ENCODE peak calls at places on chromosomes 16 and 17, in nine cellular contexts. E is Peyer's patch, I is vagina, H is fibroblast of mammary gland, G is brain microvascular endothelial cell, Y is stomach, J is transverse colon, R is esophagus squamous epithelium, T is fibroblast of lung. O is an unnamed sample.

GRCh38 chr17:44083250-44083849 is 12.8 kb downstream of the G6PC3 start:
- DNase-seq in T (no peak), J (no peak), H (no peak), I (no peak), E (no peak), R (no peak), Y (no peak), G (no peak), O (no peak)

GRCh38 chr17:29734640-29735039 is 111.9 kb upstream of the CORO6 start:
- DNase-seq in Y (no peak), I (no peak), R (no peak), T (peak), H (no peak), E (no peak), G (no peak), J (no peak), O (no peak)

GRCh38 chr16:56866955-56867830 is 2.2 kb downstream of the SLC12A3 start:
- DNase-seq in I (no peak), R (no peak), T (peak), E (no peak), G (peak), J (peak), H (peak), Y (peak), O (peak)

GRCh38 chr17:51610155-51610554 is 349.8 kb downstream of the UTP18 start:
- DNase-seq in I (no peak), R (no peak), G (no peak), T (no peak), J (no peak), E (no peak), Y (no peak), H (no peak), O (no peak)

GRCh38 chr17:66549312-66549705 is 246.9 kb downstream of the PRKCA start:
- DNase-seq in E (no peak), R (no peak), H (peak), Y (no peak), G (peak), I (no peak), J (no peak), T (peak), O (peak)

GRCh38 chr17:48477235-48477634 is 47.2 kb upstream of the SKAP1 start:
- DNase-seq in Y (no peak), H (no peak), E (no peak), T (no peak), G (no peak), R (no peak), I (no peak), J (no peak), O (no peak)

GRCh38 chr16:17451835-17452234 is 18.9 kb downstream of the XYLT1 start:
- DNase-seq in Y (no peak), T (no peak), R (no peak), G (no peak), J (no peak), H (no peak), I (no peak), E (no peak), O (no peak)

GRCh38 chr17:35022536-35023063 is 40.9 kb downstream of the RFFL start:
- DNase-seq in R (peak), E (no peak), G (peak), I (no peak), T (peak), J (peak), H (peak), Y (peak), O (peak)

GRCh38 chr16:19008770-19009169 is 25.0 kb downstream of the TMC7 start:
- DNase-seq in E (no peak), Y (no peak), J (no peak), I (no peak), R (no peak), T (peak), G (no peak), H (peak), O (peak)

GRCh38 chr16:55915116-55915827 is 40.1 kb upstream of the CES5A start:
- DNase-seq in J (no peak), E (no peak), H (no peak), I (peak), T (no peak), G (no peak), R (no peak), Y (no peak), O (no peak)

GRCh38 chr17:49576121-49576905 is 642 bp downstream of the NXPH3 start:
- DNase-seq in E (peak), H (peak), R (no peak), I (no peak), T (peak), Y (no peak), J (no peak), G (no peak), O (peak)

GRCh38 chr17:64443086-64443760 is 5.7 kb upstream of the MILR1 start:
- DNase-seq in I (no peak), J (no peak), G (no peak), E (no peak), H (no peak), R (no peak), T (no peak), Y (no peak), O (no peak)

DNA sequence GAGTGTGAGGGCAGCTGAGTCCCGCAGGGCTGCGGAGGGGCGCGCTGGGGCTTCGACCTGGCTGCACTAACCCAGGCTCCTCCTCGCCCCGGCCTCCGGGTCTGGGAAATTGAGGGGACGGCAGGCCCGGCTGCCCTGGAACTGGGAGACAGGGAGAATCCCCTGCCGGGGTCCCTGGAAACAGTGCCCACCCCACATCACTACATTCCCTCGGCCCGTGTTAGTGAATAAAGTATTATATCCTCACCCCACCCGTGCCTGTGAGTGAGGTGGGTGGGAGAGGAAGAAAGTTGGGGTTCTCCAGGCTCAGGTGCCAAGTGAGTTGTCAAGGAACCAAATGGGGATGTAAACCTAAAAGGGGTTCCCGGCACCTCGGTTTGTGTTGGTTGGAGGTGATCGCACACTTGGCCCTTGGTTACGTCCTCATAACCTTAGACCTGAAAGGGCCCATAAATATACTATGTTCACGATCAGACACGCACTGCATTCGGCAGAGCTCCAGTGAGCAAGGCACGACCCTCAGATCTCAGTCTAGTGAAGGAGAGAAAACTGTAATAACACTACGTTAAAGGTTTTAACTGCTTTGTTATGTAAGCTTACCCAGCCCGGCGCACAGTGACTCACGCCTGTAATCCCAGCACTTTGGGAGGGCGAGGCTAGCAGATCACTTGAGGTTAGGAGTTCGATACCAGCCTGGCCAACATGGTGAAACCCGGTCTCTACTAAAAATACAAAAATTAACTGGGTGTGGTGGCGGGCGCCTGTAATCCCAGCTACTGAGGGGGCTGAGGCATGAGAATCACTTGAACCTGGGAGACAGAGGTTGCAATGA is 11.2 kb downstream of the ZNF771 start:
- DNase-seq in Y (no peak), T (no peak), R (no peak), I (no peak), J (peak), H (no peak), G (no peak), E (no peak), O (no peak)
- H3K4me3 ChIP-seq in Y (peak), T (peak), R (peak), I (peak), J (peak), H (peak), G (peak), E (peak), O (peak)

GRCh38 chr16:71648921-71649320 is 22.9 kb downstream of the MARVELD3 start:
- DNase-seq in I (no peak), H (peak), J (no peak), G (no peak), R (no peak), T (no peak), Y (no peak), E (no peak), O (no peak)

GRCh38 chr16:71648162-71648561 is 22.2 kb downstream of the MARVELD3 start:
- DNase-seq in R (no peak), E (no peak), T (no peak), H (no peak), I (no peak), J (no peak), Y (no peak), G (no peak), O (no peak)

GRCh38 chr16:71647391-71647790 is 21.4 kb downstream of the MARVELD3 start:
- DNase-seq in H (no peak), R (no peak), J (no peak), T (no peak), I (no peak), G (no peak), Y (no peak), E (no peak), O (no peak)

GRCh38 chr16:71645450-71645849 is 19.5 kb downstream of the MARVELD3 start:
- DNase-seq in Y (no peak), G (peak), J (peak), H (peak), R (no peak), T (peak), E (no peak), I (no peak), O (peak)
- TF ChIP-seq CTCF in Y (no peak), G (peak), J (peak), H (peak), R (peak), T (peak), E (peak), I (no peak), O (peak)

GRCh38 chr17:7851438-7852261 is 3.2 kb upstream of the TMEM88 start:
- DNase-seq in J (peak), E (peak), T (peak), G (peak), R (no peak), I (peak), H (peak), Y (peak), O (peak)
- H3K4me3 ChIP-seq in J (peak), E (peak), T (no peak), G (no peak), R (peak), I (peak), H (no peak), Y (peak), O (no peak)

GRCh38 chr16:49881890-49882289 is 26.0 kb upstream of the ZNF423 start:
- DNase-seq in H (no peak), G (no peak), Y (no peak), J (no peak), T (no peak), I (no peak), E (no peak), R (no peak), O (no peak)

GRCh38 chr16:49886554-49887121 is 30.7 kb upstream of the ZNF423 start:
- DNase-seq in E (no peak), T (no peak), G (no peak), J (no peak), Y (no peak), H (no peak), R (no peak), I (no peak), O (no peak)

GRCh38 chr16:49884033-49884707 is 28.3 kb upstream of the ZNF423 start:
- DNase-seq in J (peak), Y (no peak), I (no peak), G (no peak), T (no peak), E (no peak), H (peak), R (no peak), O (no peak)

DNA sequence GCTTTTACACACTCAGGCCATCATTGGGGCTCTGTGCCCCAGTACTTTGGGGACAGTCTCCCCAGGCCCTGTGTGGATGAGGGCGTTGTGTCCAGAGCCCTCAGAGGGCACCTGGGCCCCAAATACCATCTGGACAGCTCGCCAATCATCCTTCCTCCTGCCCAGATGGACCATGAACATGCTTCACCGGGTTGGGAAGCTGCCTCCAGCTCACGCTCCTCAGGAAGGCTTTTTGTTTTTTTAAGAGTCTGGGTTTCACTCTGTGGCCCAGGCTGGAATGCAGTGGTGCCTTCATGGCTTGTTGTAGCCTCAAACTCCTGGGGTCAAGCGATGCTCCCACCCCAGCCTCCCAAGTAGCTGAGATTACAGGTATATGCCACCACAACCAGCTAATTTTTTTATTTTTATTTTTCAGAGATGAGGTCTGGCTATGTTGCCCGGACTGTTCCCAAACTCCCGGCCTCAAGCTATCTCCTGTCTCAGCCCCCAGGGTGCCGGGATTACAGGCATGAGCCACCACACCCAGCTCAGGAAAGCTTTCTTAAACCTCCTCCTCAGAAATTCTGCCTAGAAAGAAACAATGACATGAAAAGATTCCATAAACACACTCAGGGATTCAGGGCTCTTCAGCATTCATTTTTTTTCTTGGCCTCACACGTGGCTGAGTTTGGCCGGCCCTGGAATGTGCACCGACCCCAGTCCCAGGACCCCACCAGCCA is 27.4 kb upstream of the ZNF423 start:
- DNase-seq in G (no peak), Y (no peak), E (no peak), J (no peak), I (no peak), T (no peak), H (no peak), R (no peak), O (no peak)
- TF ChIP-seq CTCF in G (no peak), Y (no peak), E (no peak), J (no peak), I (no peak), T (no peak), H (no peak), R (no peak), O (no peak)

GRCh38 chr17:80980397-80981061 is 11.1 kb upstream of the CHMP6 start:
- DNase-seq in I (no peak), R (no peak), J (no peak), Y (no peak), T (peak), H (peak), G (peak), E (no peak), O (peak)
- H3K4me3 ChIP-seq in I (no peak), R (no peak), J (no peak), Y (no peak), T (no peak), H (no peak), G (no peak), E (no peak), O (no peak)

GRCh38 chr16:11405331-11406176 is 60.3 kb downstream of the RMI2 start:
- DNase-seq in H (peak), I (no peak), T (no peak), E (no peak), R (no peak), Y (peak), G (peak), J (peak), O (peak)
- TF ChIP-seq CTCF in H (peak), I (no peak), T (peak), E (peak), R (peak), Y (peak), G (peak), J (peak), O (peak)